ENCODE peak calls at places on chromosome 4, in ten cellular contexts. O, S, M, J, R, D, U, B, F and H are unnamed samples.
A peak's percentile ranks its signal among the peaks of the same experiment; 100 is the strongest.

GRCh38 chr4:168264903-168265302 is 53.6 kb downstream of the DDX60 start:
- DNase-seq in R (no peak), M (no peak), U (no peak), J (no peak), O (no peak), D (no peak), S (no peak), B (no peak), F (no peak), H (no peak)

GRCh38 chr4:94654714-94655113 is 103.0 kb upstream of the BMPR1B start:
- DNase-seq in D (no peak), B (no peak), J (no peak), O (no peak), M (no peak), S (no peak), R (no peak), F (no peak), U (no peak), H (no peak)

GRCh38 chr4:110216079-110216478 is 17.7 kb upstream of the ELOVL6 start:
- DNase-seq in R (peak; percentile 39), O (no peak), F (no peak), U (no peak), M (no peak), S (peak; percentile 23), D (no peak), B (no peak), J (no peak), H (no peak)

GRCh38 chr4:179145746-179146530 is 1703.7 kb upstream of the AGA start:
- DNase-seq in B (no peak), O (no peak), M (no peak), S (peak; percentile 90), U (no peak), R (peak; percentile 47), D (no peak), J (no peak), F (no peak), H (peak; percentile 83)

GRCh38 chr4:150232029-150232428 is 153.8 kb downstream of the DCLK2 start:
- DNase-seq in M (no peak), F (no peak), J (no peak), O (no peak), B (no peak), U (no peak), R (no peak), S (no peak), D (no peak), H (no peak)

GRCh38 chr4:182847956-182848450 is 69.2 kb downstream of the DCTD start:
- DNase-seq in B (no peak), J (no peak), M (no peak), D (no peak), S (no peak), O (no peak), F (no peak), R (no peak), U (no peak), H (no peak)

GRCh38 chr4:2250003-2250763 is 8.3 kb upstream of the HAUS3 start:
- DNase-seq in O (no peak), F (no peak), D (no peak), J (no peak), R (no peak), M (peak; percentile 15), S (no peak), U (peak; percentile 4), B (peak; percentile 66), H (no peak)

GRCh38 chr4:138522366-138522765 is 280.2 kb upstream of the SLC7A11 start:
- DNase-seq in O (no peak), M (no peak), U (no peak), D (peak; percentile 41), R (peak; percentile 40), B (no peak), S (peak; percentile 6), F (no peak), J (no peak), H (no peak)

GRCh38 chr4:16897351-16897750 is 1.1 kb downstream of the LDB2 start:
- DNase-seq in S (peak; percentile 32), M (no peak), D (peak; percentile 21), B (no peak), U (no peak), O (no peak), J (no peak), R (peak; percentile 30), F (no peak), H (no peak)

GRCh38 chr4:176340871-176341685 is 21.3 kb downstream of the SPCS3 start:
- DNase-seq in F (no peak), R (peak; percentile 66), O (no peak), M (no peak), D (peak; percentile 55), S (peak; percentile 33), B (no peak), J (no peak), U (no peak), H (no peak)

GRCh38 chr4:139740531-139741041 is 75.0 kb downstream of the MGST2 start:
- DNase-seq in F (no peak), U (no peak), O (peak; percentile 63), J (peak; percentile 30), D (no peak), S (peak; percentile 94), R (peak; percentile 97), M (peak; percentile 36), B (peak; percentile 76), H (peak; percentile 78)

GRCh38 chr4:47513493-47513892 is 28.4 kb downstream of the ATP10D start:
- DNase-seq in B (no peak), J (no peak), O (no peak), R (no peak), S (no peak), F (no peak), M (no peak), U (no peak), D (no peak), H (no peak)

GRCh38 chr4:126395661-126396060 is 1080.9 kb downstream of the FAT4 start:
- DNase-seq in F (no peak), O (no peak), D (no peak), R (peak; percentile 33), M (no peak), U (no peak), J (no peak), S (peak; percentile 45), B (no peak), H (peak; percentile 43)

GRCh38 chr4:85571008-85571407 is 96.1 kb downstream of the ARHGAP24 start:
- DNase-seq in F (no peak), B (no peak), R (no peak), S (no peak), J (no peak), M (no peak), O (no peak), D (no peak), U (no peak), H (no peak)

GRCh38 chr4:40316782-40317635 is 18.1 kb upstream of the CHRNA9 start:
- DNase-seq in B (no peak), R (peak; percentile 91), U (no peak), M (peak; percentile 28), D (peak; percentile 76), O (peak; percentile 59), F (peak; percentile 78), S (peak; percentile 93), J (no peak), H (peak; percentile 91)

GRCh38 chr4:151012836-151013235 is 2.2 kb downstream of the LRBA start:
- DNase-seq in U (no peak), M (no peak), O (no peak), S (no peak), F (no peak), R (no peak), D (peak; percentile 36), B (no peak), J (no peak), H (peak; percentile 18)

GRCh38 chr4:115323106-115323684 is 209.8 kb upstream of the NDST4 start:
- DNase-seq in B (no peak), M (no peak), D (no peak), R (no peak), O (no peak), J (no peak), S (peak; percentile 20), F (no peak), U (no peak), H (no peak)

GRCh38 chr4:52076731-52077130 is 25.6 kb downstream of the SPATA18 start:
- DNase-seq in F (no peak), S (peak; percentile 13), U (no peak), D (peak; percentile 79), M (no peak), O (no peak), B (peak; percentile 61), R (no peak), J (no peak), H (no peak)

GRCh38 chr4:36255575-36255974 is 11.3 kb upstream of the ARAP2 start:
- DNase-seq in S (no peak), U (no peak), D (no peak), F (peak; percentile 92), M (no peak), J (no peak), B (no peak), R (no peak), O (no peak), H (no peak)

GRCh38 chr4:159016527-159017137 is 86.2 kb upstream of the RAPGEF2 start:
- DNase-seq in J (no peak), U (no peak), M (no peak), F (peak; percentile 56), S (peak; percentile 39), D (peak; percentile 85), B (no peak), O (peak; percentile 24), R (peak; percentile 22), H (no peak)

GRCh38 chr4:145497199-145498149 is 15.8 kb downstream of the SMAD1 start:
- DNase-seq in B (no peak), O (no peak), J (no peak), D (no peak), U (no peak), R (no peak), M (no peak), S (no peak), F (no peak), H (no peak)

GRCh38 chr4:83231620-83232056 is 53.0 kb downstream of the COQ2 start:
- DNase-seq in F (peak; percentile 88), S (no peak), J (no peak), U (no peak), M (no peak), D (no peak), B (no peak), O (no peak), R (no peak), H (peak; percentile 60)
- H3K4me1 ChIP-seq in F (peaks cover 31% of the 10 kb centered on the region), S (no peaks in the 10 kb centered on the region), J (no peaks in the 10 kb centered on the region), U (no peaks in the 10 kb centered on the region), M (no peaks in the 10 kb centered on the region), D (no peaks in the 10 kb centered on the region), B (no peaks in the 10 kb centered on the region), O (no peaks in the 10 kb centered on the region), R (no peaks in the 10 kb centered on the region), H (peaks cover 7% of the 10 kb centered on the region)

GRCh38 chr4:154779362-154779947 is 1.6 kb upstream of the RBM46 start:
- DNase-seq in B (no peak), R (peak; percentile 39), M (no peak), O (no peak), S (peak; percentile 39), U (no peak), F (no peak), J (no peak), D (peak; percentile 41), H (peak; percentile 40)
- TF ChIP-seq CTCF in B (peak; percentile 31), R (peak; percentile 56), M (peak; percentile 59), O (no peak), S (peak; percentile 45), U (peak; percentile 41), F (no peak), J (peak; percentile 57), D (peak; percentile 70), H (peak; percentile 81)

GRCh38 chr4:113957961-113958360 is 21.5 kb downstream of the ARSJ start:
- DNase-seq in D (no peak), O (no peak), S (no peak), J (no peak), R (peak; percentile 63), F (no peak), M (no peak), U (no peak), B (no peak), H (no peak)
- H3K27ac ChIP-seq in D (no peak overlapping the region), O (no peak overlapping the region), S (peak overlapping the region; percentile 84), J (no peak overlapping the region), R (peak overlapping the region; percentile 91), F (no peak overlapping the region), M (no peak overlapping the region), U (peak overlapping the region; percentile 54), B (no peak overlapping the region), H (no peak overlapping the region)

GRCh38 chr4:184455299-184455698 is 19.1 kb downstream of the IRF2 start:
- DNase-seq in D (no peak), S (no peak), F (no peak), M (no peak), R (no peak), J (no peak), U (no peak), B (no peak), O (no peak), H (no peak)
- H3K4me1 ChIP-seq in D (peaks cover 19% of the 10 kb centered on the region), S (peaks cover 25% of the 10 kb centered on the region), F (peaks cover 51% of the 10 kb centered on the region), M (no peaks in the 10 kb centered on the region), R (peaks cover 18% of the 10 kb centered on the region), J (no peaks in the 10 kb centered on the region), U (peaks cover 5% of the 10 kb centered on the region), B (peaks cover 8% of the 10 kb centered on the region), O (peaks cover 17% of the 10 kb centered on the region), H (peaks cover 26% of the 10 kb centered on the region)